ENCODE peak calls at places on chromosome 12, in five cellular contexts. E is cardiac muscle cell, N is IMR-90, O is hepatocyte, G is suprapubic skin. D is an unnamed sample. For H3K4me1, the result is how much of the 10 kb centered on the place peaks cover.

GRCh38 chr12:117967043-117967442 is 1.7 kb downstream of the KSR2 start:
- DNase-seq in E (no peak), N (no peak), O (no peak), G (no peak), D (no peak)

GRCh38 chr12:88764781-88765470 is 184.7 kb upstream of the KITLG start:
- DNase-seq in E (no peak), N (peak), O (no peak), G (no peak), D (no peak)

GRCh38 chr12:70609739-70610491 is 27.3 kb downstream of the PTPRB start:
- DNase-seq in E (peak), N (no peak), O (peak), G (peak), D (no peak)

GRCh38 chr12:14442221-14442881 is 76.9 kb downstream of the ATF7IP start:
- DNase-seq in E (peak), N (no peak), O (no peak), G (no peak), D (no peak)

GRCh38 chr12:52296572-52297215 is 5.4 kb upstream of the KRT81 start:
- DNase-seq in E (no peak), N (no peak), O (no peak), G (peak), D (no peak)

GRCh38 chr12:99495797-99496196 is 151.8 kb upstream of the GARIN6 start:
- DNase-seq in E (no peak), N (no peak), O (no peak), G (no peak), D (no peak)

GRCh38 chr12:70576341-70577282 is 60.6 kb downstream of the PTPRB start:
- DNase-seq in E (peak), N (peak), O (peak), G (no peak), D (no peak)

GRCh38 chr12:72723732-72724131 is 451.6 kb downstream of the TRHDE start:
- DNase-seq in E (no peak), N (no peak), O (no peak), G (no peak), D (no peak)

GRCh38 chr12:93624595-93625294 is 52.3 kb downstream of the SOCS2 start:
- DNase-seq in E (peak), N (peak), O (peak), G (no peak), D (no peak)

GRCh38 chr12:114479831-114480230 is 73.9 kb upstream of the TBX5 start:
- DNase-seq in E (peak), N (no peak), O (peak), G (no peak), D (no peak)

GRCh38 chr12:12035229-12035628 is 35.5 kb upstream of the BCL2L14 start:
- DNase-seq in E (no peak), N (no peak), O (no peak), G (no peak), D (no peak)

GRCh38 chr12:5567021-5567744 is 135.3 kb downstream of the NTF3 start:
- DNase-seq in E (peak), N (peak), O (peak), G (no peak), D (no peak)

GRCh38 chr12:27031531-27031930 is 9.2 kb downstream of the MED21 start:
- DNase-seq in E (no peak), N (peak), O (no peak), G (no peak), D (no peak)

GRCh38 chr12:122834229-122834920 is 882 bp upstream of the HIP1R start:
- DNase-seq in E (peak), N (peak), O (peak), G (peak), D (no peak)

GRCh38 chr12:19850341-19851065 is 411.2 kb downstream of the AEBP2 start:
- DNase-seq in E (peak), N (peak), O (no peak), G (no peak), D (peak)

GRCh38 chr12:32902287-32902996 is 5.9 kb upstream of the PKP2 start:
- DNase-seq in E (no peak), N (no peak), O (no peak), G (no peak), D (no peak)

GRCh38 chr12:53645191-53645590 is 19.0 kb upstream of the ATF7 start:
- DNase-seq in E (peak), N (peak), O (no peak), G (no peak), D (no peak)

GRCh38 chr12:110548678-110549077 is 34.4 kb downstream of the PPTC7 start:
- DNase-seq in E (no peak), N (peak), O (no peak), G (no peak), D (no peak)

GRCh38 chr12:83514372-83514771 is 827.7 kb downstream of the TMTC2 start:
- DNase-seq in E (no peak), N (no peak), O (no peak), G (no peak), D (no peak)

DNA sequence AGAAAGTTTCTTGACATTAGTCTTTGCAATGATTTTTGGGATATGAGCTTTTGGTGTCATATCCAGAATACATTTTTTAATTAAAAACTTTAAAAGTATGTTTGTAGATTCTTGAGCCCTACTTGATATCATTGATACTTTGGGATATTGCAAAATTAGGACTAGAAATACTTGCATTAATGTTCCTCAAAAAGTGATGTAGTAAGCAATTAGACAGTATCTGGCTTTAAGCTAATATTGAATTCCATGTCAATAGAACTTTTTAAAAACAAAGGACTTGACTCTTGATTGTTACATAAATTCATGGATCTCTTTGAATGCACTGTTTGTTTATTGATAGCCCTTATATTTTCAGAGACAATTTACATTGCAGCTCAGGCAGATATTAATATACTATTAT is 15.6 kb downstream of the PEX5 start:
- DNase-seq in E (no peak), N (no peak), O (no peak), G (no peak), D (no peak)
- TF ChIP-seq CTCF in E (no peak), N (no peak), O (no peak), G (no peak), D (no peak)

GRCh38 chr12:81077686-81078441 is at the start of gene ACSS3:
- DNase-seq in E (peak), N (no peak), O (peak), G (peak), D (peak)

GRCh38 chr12:81080431-81080983 is 2.6 kb downstream of the ACSS3 start:
- DNase-seq in E (peak), N (peak), O (no peak), G (no peak), D (no peak)

GRCh38 chr12:81078469-81079196 is 754 bp downstream of the ACSS3 start:
- DNase-seq in E (peak), N (peak), O (peak), G (no peak), D (peak)

GRCh38 chr12:81077329-81077685 is 572 bp upstream of the ACSS3 start:
- DNase-seq in E (peak), N (no peak), O (no peak), G (no peak), D (no peak)

GRCh38 chr12:81079280-81080076 is 1.6 kb downstream of the ACSS3 start:
- DNase-seq in E (peak), N (no peak), O (no peak), G (no peak), D (no peak)
- H3K27ac ChIP-seq in E (no peak), N (no peak), O (peak), G (peak), D (peak)

GRCh38 chr12:120144215-120144614 is 27.7 kb upstream of the RAB35 start:
- DNase-seq in E (no peak), N (no peak), O (no peak), G (no peak), D (no peak)
- H3K4me1 ChIP-seq in E (under half), N (under half), O (under half), G (under half), D (under half)

GRCh38 chr12:46292754-46293402 is 24.0 kb upstream of the SLC38A1 start:
- DNase-seq in E (peak), N (no peak), O (no peak), G (no peak), D (no peak)
- TF ChIP-seq CTCF in E (peak), N (no peak), O (no peak), G (no peak), D (no peak)

GRCh38 chr12:133081408-133081806 is 684 bp downstream of the ZNF140 start:
- DNase-seq in E (no peak), N (no peak), O (peak), G (no peak), D (no peak)
- H3K27ac ChIP-seq in E (peak), N (no peak), O (peak), G (peak), D (no peak)

GRCh38 chr12:108839011-108839889 is 18.1 kb downstream of the SSH1 start:
- DNase-seq in E (peak), N (peak), O (no peak), G (peak), D (no peak)
- H3K4me1 ChIP-seq in E (under half), N (under half), O (under half), G (half or more), D (half or more)

D was measured in thoracic aorta.